ENCODE peak calls at places on chromosomes 16 and 17, in five cellular contexts. U is mammary epithelial cell, X is gastrocnemius medialis, P is foreskin fibroblast, F is bronchial epithelial cell. M is an unnamed sample.

GRCh38 chr17:13750783-13751484 is 149.2 kb upstream of the HS3ST3A1 start:
- DNase-seq in U (no peak), X (no peak), P (no peak), F (no peak), M (no peak)

GRCh38 chr17:42112552-42113176 is at the start of gene DHX58:
- DNase-seq in U (peak; percentile 80), X (peak; percentile 59), P (peak; percentile 78), F (peak; percentile 80), M (peak; percentile 97)

GRCh38 chr17:60600490-60601431 is 768 bp downstream of the PPM1D start:
- DNase-seq in U (peak; percentile 81), X (peak; percentile 57), P (peak; percentile 82), F (peak; percentile 87), M (peak; percentile 77)

GRCh38 chr17:42198897-42199296 is 4.6 kb upstream of the GHDC start:
- DNase-seq in U (no peak), X (no peak), P (no peak), F (no peak), M (no peak)

GRCh38 chr17:77409282-77410161 is 268.8 kb downstream of the SEC14L1 start:
- DNase-seq in U (peak; percentile 62), X (no peak), P (peak; percentile 79), F (no peak), M (no peak)

GRCh38 chr17:62091804-62092203 is 26.7 kb upstream of the MED13 start:
- DNase-seq in U (no peak), X (no peak), P (no peak), F (no peak), M (peak; percentile 26)

GRCh38 chr16:17133851-17134250 is 336.9 kb downstream of the XYLT1 start:
- DNase-seq in U (no peak), X (no peak), P (no peak), F (no peak), M (no peak)

GRCh38 chr17:67813803-67814180 is 11.5 kb upstream of the BPTF start:
- DNase-seq in U (no peak), X (no peak), P (no peak), F (no peak), M (peak; percentile 54)

GRCh38 chr16:48559462-48560211 is 50.3 kb downstream of the N4BP1 start:
- DNase-seq in U (no peak), X (no peak), P (no peak), F (peak; percentile 54), M (no peak)

DNA sequence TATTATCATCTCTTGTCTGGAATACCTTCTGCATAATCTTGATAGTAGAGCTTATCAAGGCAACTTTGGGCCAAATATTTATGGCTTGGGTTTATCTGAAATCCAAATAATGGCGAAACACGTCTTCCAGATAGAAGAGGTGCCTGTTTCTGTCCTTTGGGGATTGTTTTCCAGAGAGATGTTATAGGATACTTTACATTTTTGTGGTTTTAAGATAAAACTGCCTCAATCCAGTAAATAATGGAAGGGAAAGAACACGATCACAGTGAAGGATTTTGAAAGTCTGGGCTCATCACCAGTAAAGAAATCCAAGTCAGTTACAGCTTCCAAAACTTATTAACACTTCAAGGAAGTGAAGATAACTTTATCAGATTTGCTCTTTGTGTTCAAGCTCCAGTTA is 30.0 kb downstream of the DNAH2 start:
- DNase-seq in U (no peak), X (no peak), P (peak; percentile 15), F (no peak), M (no peak)
- H3K4me3 ChIP-seq in U (no peak overlapping the region), X (no peak overlapping the region), P (no peak overlapping the region), F (no peak overlapping the region), M (no peak overlapping the region)

GRCh38 chr17:21059761-21060160 is 16.9 kb upstream of the USP22 start:
- DNase-seq in U (no peak), X (no peak), P (no peak), F (no peak), M (no peak)

GRCh38 chr17:21061971-21062526 is 19.2 kb upstream of the USP22 start:
- DNase-seq in U (no peak), X (no peak), P (no peak), F (no peak), M (peak; percentile 77)

GRCh38 chr17:21061158-21061835 is 18.5 kb upstream of the USP22 start:
- DNase-seq in U (no peak), X (no peak), P (no peak), F (no peak), M (no peak)

GRCh38 chr17:21058098-21058893 is 15.5 kb upstream of the USP22 start:
- DNase-seq in U (peak; percentile 9), X (no peak), P (no peak), F (peak; percentile 45), M (no peak)
- TF ChIP-seq CTCF in U (peak; percentile 5), X (no peak), P (peak; percentile 22), F (no peak), M (no peak)

GRCh38 chr16:592518-593306 is 2.8 kb downstream of the RAB40C start:
- DNase-seq in U (peak; percentile 97), X (peak; percentile 85), P (no peak), F (peak; percentile 95), M (no peak)
- H3K4me3 ChIP-seq in U (peak overlapping the region; percentile 38), X (peak overlapping the region; percentile 80), P (no peak overlapping the region), F (peak overlapping the region; percentile 27), M (no peak overlapping the region)

DNA sequence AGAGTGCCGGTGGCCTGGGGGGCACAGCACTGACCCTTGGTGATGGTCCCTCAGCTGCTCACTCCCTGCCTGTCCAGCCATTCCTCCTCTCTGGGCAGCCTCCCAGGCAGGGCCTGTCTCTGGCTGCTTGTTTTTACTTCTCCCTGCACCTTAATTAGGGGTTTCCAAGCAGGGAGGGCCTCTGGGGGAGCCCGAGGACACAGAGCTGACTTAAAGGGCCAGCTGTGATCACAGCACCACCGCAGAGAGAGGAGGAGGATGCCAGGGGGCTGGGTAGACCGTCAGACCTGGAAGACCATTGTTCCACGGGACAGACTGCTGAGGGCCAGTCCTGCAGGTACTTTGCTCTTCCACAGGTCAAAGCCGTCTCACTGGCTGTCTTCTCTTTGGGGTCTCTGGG is 1.2 kb upstream of the DPH1 start:
- DNase-seq in U (no peak), X (no peak), P (no peak), F (no peak), M (no peak)
- TF ChIP-seq CTCF in U (no peak), X (no peak), P (no peak), F (no peak), M (no peak)

GRCh38 chr16:26078971-26079370 is 387.2 kb downstream of the HS3ST4 start:
- DNase-seq in U (no peak), X (no peak), P (no peak), F (no peak), M (no peak)
- H3K4me3 ChIP-seq in U (no peak overlapping the region), X (no peak overlapping the region), P (no peak overlapping the region), F (no peak overlapping the region), M (no peak overlapping the region)

GRCh38 chr16:11100239-11100750 is 155.7 kb downstream of the SOCS1 start:
- DNase-seq in U (no peak), X (no peak), P (peak; percentile 91), F (no peak), M (peak; percentile 88)
- TF ChIP-seq CTCF in U (no peak), X (no peak), P (peak; percentile 55), F (no peak), M (peak; percentile 20)